ENCODE peak calls at places on chromosomes 7 and 10, in four cellular contexts. J is ACHN, U is body of pancreas, M is OCI-M1. S is an unnamed sample.

GRCh38 chr7:14936530-14936929 is 34.0 kb upstream of the DGKB start:
- DNase-seq in J (peak; percentile 89), U (peak; percentile 78), M (no peak), S (no peak)

GRCh38 chr10:3143791-3144434 is 28.7 kb downstream of the PITRM1 start:
- DNase-seq in J (no peak), U (no peak), M (no peak), S (no peak)

GRCh38 chr10:69333205-69333604 is 54.9 kb downstream of the HK1 start:
- DNase-seq in J (no peak), U (peak; percentile 60), M (no peak), S (no peak)

GRCh38 chr10:34275626-34276025 is 539.5 kb downstream of the PARD3 start:
- DNase-seq in J (no peak), U (no peak), M (no peak), S (no peak)

GRCh38 chr10:13686331-13686752 is 99.6 kb downstream of the PRPF18 start:
- DNase-seq in J (no peak), U (no peak), M (no peak), S (no peak)

GRCh38 chr7:98760201-98760651 is 109.6 kb downstream of the TMEM130 start:
- DNase-seq in J (no peak), U (peak; percentile 9), M (no peak), S (no peak)

GRCh38 chr7:28758186-28758585 is 199.9 kb downstream of the TRIL start:
- DNase-seq in J (no peak), U (no peak), M (no peak), S (no peak)

GRCh38 chr7:28096713-28097112 is 83.9 kb downstream of the JAZF1 start:
- DNase-seq in J (peak; percentile 70), U (peak; percentile 54), M (peak; percentile 55), S (peak; percentile 81)

GRCh38 chr7:82428186-82428961 is 15.2 kb downstream of the CACNA2D1 start:
- DNase-seq in J (no peak), U (no peak), M (peak; percentile 36), S (no peak)

GRCh38 chr7:77482015-77482414 is 55.1 kb upstream of the PTPN12 start:
- DNase-seq in J (no peak), U (peak; percentile 74), M (no peak), S (no peak)

GRCh38 chr10:10510179-10510578 is 507.5 kb upstream of the CELF2 start:
- DNase-seq in J (no peak), U (no peak), M (no peak), S (no peak)

GRCh38 chr7:155291045-155291530 is 6.6 kb upstream of the INSIG1 start:
- DNase-seq in J (peak; percentile 86), U (peak; percentile 29), M (peak; percentile 14), S (no peak)

GRCh38 chr10:102334106-102334505 is 61.4 kb upstream of the NFKB2 start:
- DNase-seq in J (no peak), U (no peak), M (no peak), S (peak; percentile 72)

GRCh38 chr10:71436268-71436922 is 39.7 kb downstream of the CDH23 start:
- DNase-seq in J (no peak), U (no peak), M (no peak), S (no peak)

S was measured in cerebellum.